ENCODE peak calls at places on chromosomes 5 and 9, in five cellular contexts. V is spleen, C is A172, X is H1, Y is RPMI7951. D is an unnamed sample.

GRCh38 chr5:177035982-177036381 is 13.5 kb downstream of the ZNF346 start:
- DNase-seq in V (no peak), X (peak), Y (peak), C (no peak), D (no peak)

GRCh38 chr5:119315516-119315949 is 40.3 kb upstream of the TNFAIP8 start:
- DNase-seq in X (no peak), V (peak), Y (peak), C (peak), D (peak)

GRCh38 chr5:175257128-175257846 is 186.7 kb downstream of the DRD1 start:
- DNase-seq in V (no peak), Y (no peak), C (no peak), X (no peak), D (no peak)

GRCh38 chr9:15482146-15482545 is 28.6 kb downstream of the PSIP1 start:
- DNase-seq in V (no peak), Y (peak), X (no peak), C (no peak), D (no peak)

GRCh38 chr5:6712582-6713273 is 504 bp upstream of the TENT4A start:
- DNase-seq in X (peak), Y (peak), V (peak), C (peak), D (peak)

GRCh38 chr5:1666812-1667588 is 132.6 kb downstream of the MRPL36 start:
- DNase-seq in V (no peak), C (no peak), X (peak), Y (no peak), D (peak)

GRCh38 chr9:135607401-135608293 is 31.7 kb downstream of the GLT6D1 start:
- DNase-seq in C (no peak), V (peak), X (no peak), Y (no peak), D (no peak)

GRCh38 chr9:85289142-85289541 is 452.6 kb downstream of the AGTPBP1 start:
- DNase-seq in V (no peak), C (no peak), Y (no peak), X (no peak), D (no peak)

GRCh38 chr9:35426627-35427026 is 63.3 kb upstream of the RUSC2 start:
- DNase-seq in Y (peak), V (no peak), X (no peak), C (no peak), D (no peak)

GRCh38 chr5:170509323-170509660 is 5.5 kb downstream of the KCNIP1 start:
- DNase-seq in C (no peak), Y (no peak), X (no peak), V (no peak), D (no peak)

GRCh38 chr5:159240301-159240870 is 22.7 kb upstream of the UBLCP1 start:
- DNase-seq in V (no peak), X (no peak), Y (peak), C (peak), D (peak)

GRCh38 chr5:147248584-147248983 is 13.8 kb downstream of the STK32A start:
- DNase-seq in C (no peak), V (no peak), X (no peak), Y (no peak), D (no peak)